ENCODE peak calls at places on chromosomes 5 and 9, in six cellular contexts. One of them, this sample, is unnamed.

GRCh38 chr9:846852-847251 is 5.4 kb downstream of the DMRT1 start:
- DNase-seq in PC-3: peak
- DNase-seq in neural progenitor cell: peak
- DNase-seq in SK-N-SH: no peak
- DNase-seq in HCT116: peak
- DNase-seq in hepatocyte: no peak
- DNase-seq in this sample: peak

GRCh38 chr5:88727705-88728313 is 155.2 kb downstream of the MEF2C start:
- DNase-seq in PC-3: peak
- DNase-seq in neural progenitor cell: peak
- DNase-seq in SK-N-SH: no peak
- DNase-seq in HCT116: peak
- DNase-seq in hepatocyte: peak
- DNase-seq in this sample: peak

GRCh38 chr5:23506329-23507236 is 826 bp upstream of the PRDM9 start:
- DNase-seq in PC-3: peak
- DNase-seq in neural progenitor cell: peak
- DNase-seq in SK-N-SH: peak
- DNase-seq in HCT116: no peak
- DNase-seq in hepatocyte: peak
- DNase-seq in this sample: peak

GRCh38 chr9:91433180-91433579 is 9.5 kb upstream of the NFIL3 start:
- DNase-seq in PC-3: peak
- DNase-seq in neural progenitor cell: no peak
- DNase-seq in SK-N-SH: peak
- DNase-seq in HCT116: peak
- DNase-seq in hepatocyte: peak
- DNase-seq in this sample: no peak

GRCh38 chr9:26537211-26537610 is 355.4 kb downstream of the CAAP1 start:
- DNase-seq in PC-3: no peak
- DNase-seq in neural progenitor cell: no peak
- DNase-seq in SK-N-SH: no peak
- DNase-seq in HCT116: no peak
- DNase-seq in hepatocyte: no peak
- DNase-seq in this sample: peak

GRCh38 chr5:115831163-115831768 is 10.1 kb downstream of the ATG12 start:
- DNase-seq in PC-3: peak
- DNase-seq in neural progenitor cell: peak
- DNase-seq in SK-N-SH: peak
- DNase-seq in HCT116: no peak
- DNase-seq in hepatocyte: peak
- DNase-seq in this sample: peak

GRCh38 chr5:74543162-74543995 is 97.1 kb downstream of the ENC1 start:
- DNase-seq in PC-3: peak
- DNase-seq in neural progenitor cell: peak
- DNase-seq in SK-N-SH: peak
- DNase-seq in HCT116: peak
- DNase-seq in hepatocyte: peak
- DNase-seq in this sample: peak

GRCh38 chr5:96373006-96373405 is 60.0 kb downstream of the PCSK1 start:
- DNase-seq in PC-3: no peak
- DNase-seq in neural progenitor cell: no peak
- DNase-seq in SK-N-SH: no peak
- DNase-seq in HCT116: no peak
- DNase-seq in hepatocyte: no peak
- DNase-seq in this sample: no peak

GRCh38 chr9:74771262-74771585 is 116.5 kb downstream of the TRPM6 start:
- DNase-seq in PC-3: no peak
- DNase-seq in neural progenitor cell: no peak
- DNase-seq in SK-N-SH: no peak
- DNase-seq in HCT116: no peak
- DNase-seq in hepatocyte: no peak
- DNase-seq in this sample: no peak

GRCh38 chr5:59640411-59640810 is 253.1 kb downstream of the PDE4D start:
- DNase-seq in PC-3: peak
- DNase-seq in neural progenitor cell: peak
- DNase-seq in SK-N-SH: no peak
- DNase-seq in HCT116: no peak
- DNase-seq in hepatocyte: peak
- DNase-seq in this sample: no peak

GRCh38 chr5:39315995-39316394 is 48.3 kb downstream of the C9 start:
- DNase-seq in PC-3: no peak
- DNase-seq in neural progenitor cell: no peak
- DNase-seq in SK-N-SH: no peak
- DNase-seq in HCT116: no peak
- DNase-seq in hepatocyte: no peak
- DNase-seq in this sample: no peak

GRCh38 chr5:37847978-37848425 is 8.2 kb upstream of the GDNF start:
- DNase-seq in PC-3: peak
- DNase-seq in neural progenitor cell: no peak
- DNase-seq in SK-N-SH: no peak
- DNase-seq in HCT116: no peak
- DNase-seq in hepatocyte: peak
- DNase-seq in this sample: no peak

GRCh38 chr5:56278267-56278826 is 45.2 kb upstream of the ANKRD55 start:
- DNase-seq in PC-3: no peak
- DNase-seq in neural progenitor cell: peak
- DNase-seq in SK-N-SH: no peak
- DNase-seq in HCT116: no peak
- DNase-seq in hepatocyte: peak
- DNase-seq in this sample: peak

GRCh38 chr9:114580609-114581193 is 6.9 kb upstream of the ATP6V1G1 start:
- DNase-seq in PC-3: peak
- DNase-seq in neural progenitor cell: no peak
- DNase-seq in SK-N-SH: no peak
- DNase-seq in HCT116: no peak
- DNase-seq in hepatocyte: no peak
- DNase-seq in this sample: peak

GRCh38 chr5:32522429-32523143 is 62.8 kb upstream of the SUB1 start:
- DNase-seq in PC-3: peak
- DNase-seq in neural progenitor cell: no peak
- DNase-seq in SK-N-SH: no peak
- DNase-seq in HCT116: no peak
- DNase-seq in hepatocyte: no peak
- DNase-seq in this sample: no peak

GRCh38 chr5:56094579-56095361 is 100.0 kb upstream of the IL6ST start:
- DNase-seq in PC-3: no peak
- DNase-seq in neural progenitor cell: no peak
- DNase-seq in SK-N-SH: no peak
- DNase-seq in HCT116: no peak
- DNase-seq in hepatocyte: no peak
- DNase-seq in this sample: no peak

GRCh38 chr9:83646500-83647239 is 23.7 kb downstream of the IDNK start:
- DNase-seq in PC-3: no peak
- DNase-seq in neural progenitor cell: no peak
- DNase-seq in SK-N-SH: no peak
- DNase-seq in HCT116: no peak
- DNase-seq in hepatocyte: no peak
- DNase-seq in this sample: no peak

GRCh38 chr5:170483701-170484458 is 19.9 kb upstream of the KCNIP1 start:
- DNase-seq in PC-3: peak
- DNase-seq in neural progenitor cell: no peak
- DNase-seq in SK-N-SH: no peak
- DNase-seq in HCT116: no peak
- DNase-seq in hepatocyte: peak
- DNase-seq in this sample: no peak

GRCh38 chr5:174571662-174572397 is 152.6 kb upstream of the MSX2 start:
- DNase-seq in PC-3: peak
- DNase-seq in neural progenitor cell: peak
- DNase-seq in SK-N-SH: peak
- DNase-seq in HCT116: peak
- DNase-seq in hepatocyte: peak
- DNase-seq in this sample: peak

GRCh38 chr5:172733974-172734346 is 37.0 kb downstream of the DUSP1 start:
- DNase-seq in PC-3: no peak
- DNase-seq in neural progenitor cell: no peak
- DNase-seq in SK-N-SH: no peak
- DNase-seq in HCT116: no peak
- DNase-seq in hepatocyte: no peak
- DNase-seq in this sample: no peak

GRCh38 chr5:169071-169727 is 22.1 kb upstream of the LRRC14B start:
- DNase-seq in PC-3: peak
- DNase-seq in neural progenitor cell: no peak
- DNase-seq in SK-N-SH: no peak
- DNase-seq in HCT116: no peak
- DNase-seq in hepatocyte: no peak
- DNase-seq in this sample: no peak

GRCh38 chr5:65858316-65858715 is 68.1 kb upstream of the ERBIN start:
- DNase-seq in PC-3: peak
- DNase-seq in neural progenitor cell: no peak
- DNase-seq in SK-N-SH: no peak
- DNase-seq in HCT116: no peak
- DNase-seq in hepatocyte: no peak
- DNase-seq in this sample: no peak
- TF ChIP-seq EZH2phosphoT487 in PC-3: no peak
- TF ChIP-seq EZH2phosphoT487 in neural progenitor cell: no peak
- TF ChIP-seq EZH2phosphoT487 in SK-N-SH: no peak
- TF ChIP-seq EZH2phosphoT487 in HCT116: no peak
- TF ChIP-seq EZH2phosphoT487 in hepatocyte: no peak
- TF ChIP-seq EZH2phosphoT487 in this sample: no peak

DNA sequence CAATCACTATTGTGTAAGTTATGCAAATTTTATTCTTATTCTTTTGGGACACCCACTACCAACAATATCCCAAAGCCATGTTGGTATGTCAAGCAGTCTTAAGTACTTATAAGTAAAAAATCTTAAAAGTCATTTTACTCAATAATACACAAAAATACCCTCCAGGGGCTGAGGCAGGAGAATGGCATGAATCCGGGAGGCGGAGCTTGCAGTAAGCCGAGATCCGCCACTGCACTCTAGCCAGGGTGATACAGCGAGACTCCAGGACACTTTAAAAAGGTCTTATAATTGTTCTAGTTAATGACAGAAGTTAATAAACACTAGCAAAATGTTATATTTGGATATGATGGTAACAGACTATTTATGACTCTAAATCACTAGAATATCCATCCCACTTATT is 16.8 kb downstream of the CLINT1 start:
- DNase-seq in PC-3: no peak
- DNase-seq in neural progenitor cell: no peak
- DNase-seq in SK-N-SH: no peak
- DNase-seq in HCT116: no peak
- DNase-seq in hepatocyte: no peak
- DNase-seq in this sample: no peak
- TF ChIP-seq CTCF in PC-3: no peak
- TF ChIP-seq CTCF in neural progenitor cell: no peak
- TF ChIP-seq CTCF in SK-N-SH: no peak
- TF ChIP-seq CTCF in HCT116: no peak
- TF ChIP-seq CTCF in hepatocyte: no peak
- TF ChIP-seq CTCF in this sample: no peak

DNA sequence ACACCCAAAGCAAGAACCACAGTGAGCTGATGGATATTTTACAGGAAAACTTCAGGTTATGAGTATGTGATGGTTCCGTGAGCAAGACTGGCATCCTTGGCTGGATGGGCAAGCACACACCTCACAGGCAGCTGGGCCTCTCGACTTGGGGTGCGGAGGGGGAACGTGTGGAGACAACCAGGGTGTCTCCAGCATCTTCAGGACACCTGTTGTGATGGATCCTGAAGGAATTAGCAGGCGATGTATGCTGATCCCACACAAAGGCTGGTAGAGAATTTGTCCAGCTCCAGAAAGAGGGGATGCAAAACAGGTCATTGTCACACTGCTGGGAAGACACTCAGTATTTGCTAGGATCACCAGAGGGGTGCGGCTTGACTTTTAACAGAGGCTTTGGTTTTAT is 42.7 kb downstream of the SECISBP2 start:
- DNase-seq in PC-3: no peak
- DNase-seq in neural progenitor cell: no peak
- DNase-seq in SK-N-SH: no peak
- DNase-seq in HCT116: no peak
- DNase-seq in hepatocyte: no peak
- DNase-seq in this sample: no peak
- TF ChIP-seq EZH2phosphoT487 in PC-3: no peak
- TF ChIP-seq EZH2phosphoT487 in neural progenitor cell: no peak
- TF ChIP-seq EZH2phosphoT487 in SK-N-SH: no peak
- TF ChIP-seq EZH2phosphoT487 in HCT116: no peak
- TF ChIP-seq EZH2phosphoT487 in hepatocyte: no peak
- TF ChIP-seq EZH2phosphoT487 in this sample: peak

GRCh38 chr5:79876510-79876909 is 114.6 kb downstream of the MTX3 start:
- DNase-seq in PC-3: no peak
- DNase-seq in neural progenitor cell: no peak
- DNase-seq in SK-N-SH: no peak
- DNase-seq in HCT116: no peak
- DNase-seq in hepatocyte: no peak
- DNase-seq in this sample: no peak

GRCh38 chr5:79875230-79875629 is 115.8 kb downstream of the MTX3 start:
- DNase-seq in PC-3: no peak
- DNase-seq in neural progenitor cell: no peak
- DNase-seq in SK-N-SH: no peak
- DNase-seq in HCT116: no peak
- DNase-seq in hepatocyte: no peak
- DNase-seq in this sample: no peak

GRCh38 chr5:79873216-79873615 is 117.8 kb downstream of the MTX3 start:
- DNase-seq in PC-3: no peak
- DNase-seq in neural progenitor cell: no peak
- DNase-seq in SK-N-SH: no peak
- DNase-seq in HCT116: no peak
- DNase-seq in hepatocyte: no peak
- DNase-seq in this sample: no peak

GRCh38 chr5:79878131-79878630 is 112.9 kb downstream of the MTX3 start:
- DNase-seq in PC-3: no peak
- DNase-seq in neural progenitor cell: no peak
- DNase-seq in SK-N-SH: peak
- DNase-seq in HCT116: no peak
- DNase-seq in hepatocyte: no peak
- DNase-seq in this sample: no peak

GRCh38 chr5:79878721-79879336 is 112.2 kb downstream of the MTX3 start:
- DNase-seq in PC-3: peak
- DNase-seq in neural progenitor cell: peak
- DNase-seq in SK-N-SH: peak
- DNase-seq in HCT116: peak
- DNase-seq in hepatocyte: no peak
- DNase-seq in this sample: peak
- TF ChIP-seq CTCF in PC-3: peak
- TF ChIP-seq CTCF in neural progenitor cell: peak
- TF ChIP-seq CTCF in SK-N-SH: peak
- TF ChIP-seq CTCF in HCT116: peak
- TF ChIP-seq CTCF in hepatocyte: no peak
- TF ChIP-seq CTCF in this sample: peak